ENCODE peak calls at places on chromosome 3, in seven cellular contexts. D is brain microvascular endothelial cell; L is CD4-positive, alpha-beta memory T cell; R is CD14-positive monocyte; W is AG09309; C is H54; N is stimulated activated CD8-positive, alpha-beta memory T cell treated with anti-CD3 and anti-CD28 coated beads, Interleukin-4, amount 100 ng/mL, for 4 hours. V is an unnamed sample.

GRCh38 chr3:123092243-123092642 is 25.4 kb downstream of the PDIA5 start:
- DNase-seq in D (no peak), L (no peak), R (no peak), W (no peak), C (no peak), N (no peak), V (no peak)

GRCh38 chr3:128293930-128294329 is 140.6 kb downstream of the EEFSEC start:
- DNase-seq in D (no peak), L (no peak), R (no peak), W (no peak), C (no peak), N (no peak), V (no peak)

GRCh38 chr3:143571548-143571947 is 276.7 kb downstream of the SLC9A9 start:
- DNase-seq in D (peak; percentile 2), L (no peak), R (no peak), W (peak; percentile 13), C (no peak), N (no peak), V (no peak)

GRCh38 chr3:168884353-168884903 is 779.1 kb downstream of the MECOM start:
- DNase-seq in D (peak; percentile 91), L (no peak), R (no peak), W (peak; percentile 84), C (no peak), N (no peak), V (no peak)

GRCh38 chr3:62672270-62672987 is 202.8 kb downstream of the CADPS start:
- DNase-seq in D (no peak), L (no peak), R (no peak), W (no peak), C (no peak), N (no peak), V (no peak)

GRCh38 chr3:32076566-32076965 is 29.9 kb upstream of the GPD1L start:
- DNase-seq in D (peak; percentile 31), L (no peak), R (no peak), W (peak; percentile 32), C (peak; percentile 14), N (no peak), V (no peak)

GRCh38 chr3:11671648-11672100 is 28.0 kb upstream of the VGLL4 start:
- DNase-seq in D (no peak), L (no peak), R (no peak), W (peak; percentile 34), C (no peak), N (no peak), V (no peak)

GRCh38 chr3:13507247-13507790 is 27.2 kb downstream of the HDAC11 start:
- DNase-seq in D (no peak), L (no peak), R (no peak), W (no peak), C (no peak), N (no peak), V (no peak)

GRCh38 chr3:99626415-99626788 is 12.0 kb upstream of the COL8A1 start:
- DNase-seq in D (no peak), L (no peak), R (no peak), W (no peak), C (no peak), N (no peak), V (no peak)

GRCh38 chr3:43995078-43995928 is 246.4 kb upstream of the TOPAZ1 start:
- DNase-seq in D (no peak), L (no peak), R (no peak), W (no peak), C (peak; percentile 42), N (no peak), V (no peak)

GRCh38 chr3:108403921-108404320 is 106.5 kb downstream of the MYH15 start:
- DNase-seq in D (no peak), L (no peak), R (no peak), W (no peak), C (no peak), N (no peak), V (no peak)

GRCh38 chr3:127011270-127011992 is 28.5 kb downstream of the PLXNA1 start:
- DNase-seq in D (no peak), L (no peak), R (no peak), W (peak; percentile 29), C (no peak), N (no peak), V (no peak)

GRCh38 chr3:18076301-18076700 is 333.9 kb upstream of the TBC1D5 start:
- DNase-seq in D (no peak), L (no peak), R (no peak), W (no peak), C (no peak), N (no peak), V (no peak)

GRCh38 chr3:170207717-170208116 is 14.5 kb upstream of the PRKCI start:
- DNase-seq in D (no peak), L (no peak), R (no peak), W (no peak), C (no peak), N (no peak), V (no peak)

GRCh38 chr3:21390136-21390535 is 360.9 kb downstream of the ZNF385D start:
- DNase-seq in D (peak; percentile 5), L (no peak), R (no peak), W (peak; percentile 94), C (no peak), N (no peak), V (no peak)

GRCh38 chr3:77606372-77606771 is 566.5 kb downstream of the ROBO2 start:
- DNase-seq in D (no peak), L (no peak), R (no peak), W (no peak), C (no peak), N (no peak), V (no peak)

GRCh38 chr3:195077611-195078540 is 193.1 kb downstream of the XXYLT1 start:
- DNase-seq in D (no peak), L (no peak), R (peak; percentile 26), W (no peak), C (no peak), N (no peak), V (no peak)

GRCh38 chr3:57717491-57717890 is 24.6 kb upstream of the DENND6A start:
- DNase-seq in D (no peak), L (no peak), R (no peak), W (no peak), C (no peak), N (no peak), V (no peak)

GRCh38 chr3:108131105-108131794 is 40.4 kb upstream of the CD47 start:
- DNase-seq in D (peak; percentile 55), L (no peak), R (no peak), W (peak; percentile 71), C (peak; percentile 8), N (no peak), V (no peak)

GRCh38 chr3:124752051-124752450 is 21.8 kb downstream of the UMPS start:
- DNase-seq in D (no peak), L (no peak), R (no peak), W (no peak), C (no peak), N (no peak), V (no peak)

GRCh38 chr3:185943363-185944106 is 5.7 kb upstream of the TRA2B start:
- DNase-seq in D (peak; percentile 82), L (peak; percentile 81), R (peak; percentile 82), W (peak; percentile 43), C (peak; percentile 77), N (peak; percentile 66), V (peak; percentile 47)

GRCh38 chr3:150747909-150748568 is 14.9 kb downstream of the SIAH2 start:
- DNase-seq in D (no peak), L (no peak), R (no peak), W (no peak), C (no peak), N (no peak), V (no peak)

GRCh38 chr3:138834359-138835176 is at the start of gene PIK3CB:
- DNase-seq in D (peak; percentile 67), L (peak; percentile 88), R (peak; percentile 84), W (no peak), C (peak; percentile 90), N (peak; percentile 63), V (peak; percentile 11)

GRCh38 chr3:17632401-17633100 is 109.9 kb downstream of the TBC1D5 start:
- DNase-seq in D (peak; percentile 85), L (no peak), R (peak; percentile 47), W (no peak), C (peak; percentile 22), N (no peak), V (no peak)

GRCh38 chr3:64484289-64484992 is 203.4 kb downstream of the ADAMTS9 start:
- DNase-seq in D (peak; percentile 70), L (peak; percentile 43), R (no peak), W (no peak), C (peak; percentile 55), N (peak; percentile 28), V (no peak)

GRCh38 chr3:25572919-25573385 is 91.8 kb downstream of the TOP2B start:
- DNase-seq in D (peak; percentile 66), L (no peak), R (no peak), W (no peak), C (peak; percentile 62), N (no peak), V (no peak)

GRCh38 chr3:115804722-115805121 is 181.4 kb downstream of the GAP43 start:
- DNase-seq in D (peak; percentile 38), L (no peak), R (no peak), W (peak; percentile 91), C (no peak), N (no peak), V (no peak)

GRCh38 chr3:104437891-104438290 is 928.8 kb upstream of the ALCAM start:
- DNase-seq in D (peak; percentile 48), L (no peak), R (no peak), W (peak; percentile 8), C (no peak), N (no peak), V (no peak)

GRCh38 chr3:41247055-41247454 is 47.8 kb downstream of the CTNNB1 start:
- DNase-seq in D (no peak), L (no peak), R (no peak), W (no peak), C (no peak), N (no peak), V (no peak)

GRCh38 chr3:31294430-31295149 is 238.1 kb upstream of the STT3B start:
- DNase-seq in D (peak; percentile 24), L (peak; percentile 4), R (no peak), W (no peak), C (no peak), N (no peak), V (no peak)

GRCh38 chr3:62103531-62103930 is 269.8 kb downstream of the FEZF2 start:
- DNase-seq in D (no peak), L (no peak), R (no peak), W (no peak), C (no peak), N (no peak), V (no peak)